ENCODE peak calls at places on chromosomes 12 and 14, in eight cellular contexts. B is IMR-90, Q is A549, C is HCT116, K is K562, V is GM12878, H is H1, J is HepG2. R is an unnamed sample.

GRCh38 chr12:69430942-69431603 is 39.1 kb upstream of the FRS2 start:
- DNase-seq in B (no peak), K (no peak), J (no peak), V (no peak), Q (no peak), C (no peak), H (no peak), R (no peak)

GRCh38 chr12:40382217-40382616 is 157.4 kb downstream of the LRRK2 start:
- DNase-seq in C (no peak), Q (no peak), B (no peak), V (no peak), H (no peak), J (no peak), K (no peak), R (no peak)

GRCh38 chr14:100654814-100655795 is 67.9 kb upstream of the BEGAIN start:
- DNase-seq in C (no peak), B (no peak), V (no peak), K (peak), Q (peak), H (peak), J (no peak), R (peak)

GRCh38 chr14:52902971-52903385 is 47.9 kb downstream of the FERMT2 start:
- DNase-seq in C (no peak), H (no peak), Q (no peak), V (no peak), B (peak), K (no peak), J (no peak), R (no peak)

GRCh38 chr14:75518625-75519024 is 3.6 kb upstream of the BATF start:
- DNase-seq in Q (no peak), C (peak), B (no peak), V (no peak), K (peak), J (peak), H (peak), R (no peak)

GRCh38 chr12:25756974-25757665 is 201.4 kb upstream of the RASSF8 start:
- DNase-seq in B (no peak), K (no peak), J (peak), H (no peak), C (no peak), V (no peak), Q (no peak), R (no peak)

GRCh38 chr12:27343255-27344000 is 10.8 kb downstream of the BMAL2 start:
- DNase-seq in H (no peak), Q (peak), C (no peak), J (no peak), K (no peak), B (peak), V (no peak), R (no peak)

GRCh38 chr12:26571539-26571938 is 261.5 kb downstream of the ITPR2 start:
- DNase-seq in K (no peak), Q (no peak), J (no peak), H (no peak), V (no peak), B (no peak), C (no peak), R (no peak)

GRCh38 chr14:94545131-94545841 is 16.0 kb upstream of the SERPINA4 start:
- DNase-seq in B (no peak), K (no peak), Q (no peak), V (no peak), H (no peak), J (no peak), C (no peak), R (no peak)

GRCh38 chr12:110917467-110917866 is 2.9 kb downstream of the MYL2 start:
- DNase-seq in B (peak), Q (peak), C (peak), H (no peak), K (no peak), J (peak), V (no peak), R (no peak)

GRCh38 chr14:69715725-69716482 is 51.0 kb upstream of the SRSF5 start:
- DNase-seq in C (no peak), H (no peak), Q (no peak), B (peak), K (no peak), V (no peak), J (no peak), R (peak)

GRCh38 chr12:109637341-109637740 is 63.7 kb downstream of the MVK start:
- DNase-seq in C (no peak), V (no peak), Q (no peak), B (no peak), K (no peak), H (no peak), J (no peak), R (peak)

GRCh38 chr12:1768585-1768984 is 51.8 kb upstream of the LRTM2 start:
- DNase-seq in C (no peak), H (no peak), V (no peak), B (no peak), K (no peak), J (peak), Q (no peak), R (no peak)

GRCh38 chr12:16218934-16219718 is 58.4 kb downstream of the SLC15A5 start:
- DNase-seq in V (no peak), K (no peak), J (peak), C (no peak), B (no peak), Q (no peak), H (no peak), R (no peak)

GRCh38 chr12:98701166-98701565 is 56.1 kb downstream of the APAF1 start:
- DNase-seq in H (no peak), B (peak), K (no peak), V (no peak), Q (no peak), J (no peak), C (no peak), R (no peak)

GRCh38 chr12:106739318-106739717 is 35.2 kb upstream of the RIC8B start:
- DNase-seq in J (peak), C (no peak), H (no peak), V (no peak), Q (no peak), B (no peak), K (peak), R (no peak)

GRCh38 chr14:74652541-74652940 is 40.5 kb upstream of the LTBP2 start:
- DNase-seq in V (no peak), J (no peak), K (no peak), Q (no peak), H (no peak), C (no peak), B (no peak), R (no peak)

GRCh38 chr14:34122081-34122480 is 171.2 kb upstream of the EGLN3 start:
- DNase-seq in V (no peak), C (no peak), Q (no peak), K (no peak), B (no peak), H (no peak), J (no peak), R (no peak)
- TF ChIP-seq RAD21 in V (no peak), C (no peak), Q (no peak), K (no peak), B (no peak), H (no peak), J (no peak), R (no peak)

GRCh38 chr12:65740873-65741600 is 83.2 kb upstream of the HMGA2 start:
- DNase-seq in J (peak), K (peak), C (no peak), H (peak), Q (peak), B (peak), V (no peak), R (peak)
- TF ChIP-seq RAD21 in J (no peak), K (no peak), C (no peak), H (no peak), Q (no peak), B (no peak), V (no peak), R (no peak)

GRCh38 chr12:64673490-64674169 is 63.3 kb downstream of the RASSF3 start:
- DNase-seq in H (no peak), K (no peak), J (peak), B (peak), Q (no peak), C (no peak), V (no peak), R (peak)
- TF ChIP-seq RAD21 in H (no peak), K (no peak), J (no peak), B (no peak), Q (no peak), C (no peak), V (no peak), R (no peak)

DNA sequence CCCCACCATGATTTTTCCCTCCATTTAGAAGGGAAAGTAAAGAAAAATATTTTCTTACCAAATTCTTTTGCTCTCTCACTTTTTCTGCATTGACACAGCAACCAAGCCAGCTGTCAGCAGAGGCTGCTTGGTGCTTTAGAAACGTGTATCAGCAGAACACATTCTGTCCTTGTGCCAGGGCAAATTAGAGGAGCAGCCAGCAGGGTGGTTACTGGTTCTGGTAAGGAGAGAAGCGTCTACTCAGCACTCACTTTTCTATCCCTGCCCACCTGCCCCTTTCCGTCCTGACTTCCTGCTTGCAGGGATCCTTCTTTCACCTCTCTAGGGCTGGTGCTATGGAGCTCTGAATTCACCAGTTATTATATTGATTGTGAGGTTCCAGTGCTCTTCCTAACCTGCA is 327.5 kb upstream of the PDE3A start:
- DNase-seq in H (no peak), Q (no peak), B (no peak), C (no peak), V (no peak), K (no peak), J (no peak), R (no peak)
- TF ChIP-seq RAD21 in H (no peak), Q (no peak), B (no peak), C (no peak), V (no peak), K (no peak), J (no peak), R (no peak)

GRCh38 chr14:20472566-20473206 is 3.5 kb downstream of the PNP start:
- DNase-seq in B (no peak), K (no peak), C (no peak), H (no peak), V (no peak), Q (no peak), J (no peak), R (no peak)

GRCh38 chr14:20468773-20469241 is 399 bp upstream of the PNP start:
- DNase-seq in J (no peak), V (no peak), H (no peak), K (no peak), Q (peak), C (no peak), B (no peak), R (no peak)

GRCh38 chr14:20469242-20469889 is at the start of gene PNP:
- DNase-seq in K (peak), B (peak), Q (peak), H (peak), J (peak), V (peak), C (peak), R (peak)

DNA sequence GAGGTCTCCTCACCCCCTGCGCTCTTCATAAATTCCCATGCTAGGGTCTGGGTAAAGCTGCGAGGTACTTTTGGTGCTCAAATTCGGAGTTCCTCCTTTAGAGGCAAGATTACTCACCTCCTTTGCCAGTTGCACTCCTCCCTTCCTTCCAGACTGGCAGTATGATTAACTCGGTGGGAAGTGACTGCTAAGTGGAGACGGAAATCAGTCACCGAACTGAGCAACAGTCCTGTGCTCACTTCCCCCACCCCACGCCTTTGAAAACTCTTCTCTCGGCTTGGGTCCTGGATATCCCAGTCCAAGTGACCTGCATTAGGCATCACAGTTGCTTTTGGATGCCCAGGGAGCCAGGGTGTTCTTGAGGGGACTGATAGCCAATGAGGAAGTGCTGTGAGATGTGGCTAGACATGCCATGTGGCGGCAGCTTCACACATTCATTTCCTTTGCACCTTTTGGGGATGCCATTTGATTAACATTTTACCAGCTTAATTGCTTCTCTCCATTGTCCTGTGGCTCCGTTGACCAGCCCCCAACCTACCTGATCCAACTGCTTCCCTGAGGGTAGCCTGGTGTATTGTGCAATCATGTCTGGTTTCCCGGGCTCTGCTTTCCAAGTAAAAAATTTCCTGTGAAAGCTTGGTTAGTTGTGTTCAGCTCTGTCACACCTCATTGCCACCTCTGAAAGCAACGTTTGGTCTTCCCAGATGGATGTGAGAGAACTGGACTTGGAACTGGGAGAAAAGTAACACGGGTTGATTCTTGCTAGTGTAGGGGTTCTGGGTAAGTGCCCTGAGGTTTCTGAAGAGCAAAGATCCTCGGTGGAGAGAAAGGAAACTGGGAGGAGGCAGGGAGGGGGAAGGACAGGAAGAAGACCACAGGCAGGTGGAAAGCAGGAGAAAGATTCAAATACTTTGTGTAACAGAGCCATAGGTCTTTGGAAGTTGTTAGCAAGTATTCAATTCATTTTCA is 968 bp downstream of the PNP start:
- DNase-seq in V (no peak), K (peak), B (peak), H (peak), Q (peak), J (peak), C (peak), R (peak)
- TF ChIP-seq RAD21 in V (no peak), K (no peak), B (no peak), H (no peak), Q (no peak), J (no peak), C (peak), R (no peak)